ENCODE peak calls at places on chromosome 5, in ten cellular contexts. B, O, Y, X, F, N, S, U, E and R are unnamed samples.

GRCh38 chr5:14138608-14139540 is 4.3 kb upstream of the TRIO start:
- DNase-seq in B (no peak), O (no peak), Y (no peak), X (no peak), F (no peak), N (no peak), S (no peak), U (no peak), E (no peak), R (no peak)

GRCh38 chr5:137572042-137572695 is 73.0 kb upstream of the SPOCK1 start:
- DNase-seq in B (no peak), O (no peak), Y (no peak), X (no peak), F (no peak), N (peak; percentile 55), S (no peak), U (no peak), E (no peak), R (no peak)

GRCh38 chr5:45038366-45038987 is 229.7 kb downstream of the MRPS30 start:
- DNase-seq in B (no peak), O (no peak), Y (no peak), X (peak; percentile 23), F (peak; percentile 58), N (peak; percentile 36), S (peak; percentile 33), U (peak; percentile 19), E (no peak), R (no peak)

GRCh38 chr5:124403281-124403680 is 343.2 kb downstream of the ZNF608 start:
- DNase-seq in B (no peak), O (no peak), Y (no peak), X (no peak), F (no peak), N (no peak), S (no peak), U (no peak), E (no peak), R (no peak)

GRCh38 chr5:123209163-123210013 is 120.3 kb downstream of the PRDM6 start:
- DNase-seq in B (no peak), O (no peak), Y (no peak), X (peak; percentile 55), F (no peak), N (peak; percentile 96), S (peak; percentile 88), U (no peak), E (peak; percentile 79), R (no peak)

GRCh38 chr5:124935060-124935459 is 188.6 kb upstream of the ZNF608 start:
- DNase-seq in B (no peak), O (no peak), Y (no peak), X (no peak), F (no peak), N (no peak), S (no peak), U (peak; percentile 82), E (no peak), R (no peak)

GRCh38 chr5:53479656-53480473 is 564 bp upstream of the FST start:
- DNase-seq in B (peak; percentile 66), O (peak; percentile 77), Y (peak; percentile 80), X (no peak), F (peak; percentile 82), N (peak; percentile 37), S (peak; percentile 46), U (no peak), E (no peak), R (no peak)

GRCh38 chr5:174608631-174609097 is 115.7 kb upstream of the MSX2 start:
- DNase-seq in B (no peak), O (peak; percentile 89), Y (no peak), X (no peak), F (peak; percentile 39), N (no peak), S (no peak), U (no peak), E (no peak), R (no peak)

GRCh38 chr5:170151105-170151831 is 45.6 kb downstream of the FOXI1 start:
- DNase-seq in B (no peak), O (peak; percentile 85), Y (peak; percentile 53), X (peak; percentile 78), F (no peak), N (peak; percentile 9), S (peak; percentile 84), U (no peak), E (no peak), R (no peak)

GRCh38 chr5:130066644-130067043 is 162.4 kb downstream of the CHSY3 start:
- DNase-seq in B (peak; percentile 23), O (no peak), Y (no peak), X (peak; percentile 3), F (no peak), N (peak; percentile 65), S (peak; percentile 67), U (no peak), E (no peak), R (no peak)

GRCh38 chr5:45639038-45639437 is 57.1 kb downstream of the HCN1 start:
- DNase-seq in B (no peak), O (no peak), Y (no peak), X (no peak), F (no peak), N (peak; percentile 0), S (no peak), U (no peak), E (no peak), R (no peak)

GRCh38 chr5:59097116-59097515 is 514.2 kb downstream of the RAB3C start:
- DNase-seq in B (no peak), O (no peak), Y (no peak), X (no peak), F (no peak), N (peak; percentile 66), S (peak; percentile 51), U (no peak), E (no peak), R (no peak)

GRCh38 chr5:55868846-55869245 is 17.7 kb downstream of the IL31RA start:
- DNase-seq in B (peak; percentile 16), O (no peak), Y (no peak), X (peak; percentile 71), F (no peak), N (peak; percentile 99), S (peak; percentile 99), U (no peak), E (peak; percentile 91), R (no peak)

GRCh38 chr5:135008981-135009735 is 24.9 kb downstream of the PITX1 start:
- DNase-seq in B (no peak), O (peak; percentile 53), Y (no peak), X (no peak), F (no peak), N (no peak), S (no peak), U (no peak), E (no peak), R (no peak)

GRCh38 chr5:142475102-142475501 is 150.3 kb upstream of the SPRY4 start:
- DNase-seq in B (no peak), O (no peak), Y (peak; percentile 56), X (no peak), F (peak; percentile 20), N (no peak), S (no peak), U (no peak), E (no peak), R (no peak)

GRCh38 chr5:108115673-108116072 is 266.2 kb downstream of the FBXL17 start:
- DNase-seq in B (no peak), O (no peak), Y (no peak), X (no peak), F (no peak), N (no peak), S (no peak), U (no peak), E (no peak), R (peak; percentile 68)

GRCh38 chr5:57441557-57441956 is 41.1 kb downstream of the ACTBL2 start:
- DNase-seq in B (no peak), O (no peak), Y (no peak), X (peak; percentile 96), F (no peak), N (peak; percentile 99), S (peak; percentile 99), U (no peak), E (peak; percentile 96), R (no peak)

GRCh38 chr5:171580506-171581265 is 161.2 kb downstream of the FGF18 start:
- DNase-seq in B (no peak), O (no peak), Y (no peak), X (no peak), F (no peak), N (peak; percentile 88), S (peak; percentile 18), U (no peak), E (no peak), R (no peak)

GRCh38 chr5:1639757-1640156 is 116.0 kb upstream of the LPCAT1 start:
- DNase-seq in B (no peak), O (peak; percentile 33), Y (no peak), X (no peak), F (no peak), N (no peak), S (no peak), U (no peak), E (no peak), R (no peak)
- H3K4me3 ChIP-seq in B (no peak overlapping the region), O (no peak overlapping the region), Y (no peak overlapping the region), X (no peak overlapping the region), F (no peak overlapping the region), N (no peak overlapping the region), S (no peak overlapping the region), U (no peak overlapping the region), E (no peak overlapping the region), R (no peak overlapping the region)

GRCh38 chr5:145718956-145719355 is 116.2 kb downstream of the PRELID2 start:
- DNase-seq in B (no peak), O (no peak), Y (no peak), X (peak; percentile 23), F (peak; percentile 52), N (peak; percentile 48), S (peak; percentile 51), U (no peak), E (peak; percentile 11), R (peak; percentile 7)
- TF ChIP-seq CTCF in B (peak; percentile 7), O (no peak), Y (no peak), X (peak; percentile 64), F (peak; percentile 69), N (peak; percentile 66), S (peak; percentile 71), U (no peak), E (peak; percentile 80), R (peak; percentile 69)

DNA sequence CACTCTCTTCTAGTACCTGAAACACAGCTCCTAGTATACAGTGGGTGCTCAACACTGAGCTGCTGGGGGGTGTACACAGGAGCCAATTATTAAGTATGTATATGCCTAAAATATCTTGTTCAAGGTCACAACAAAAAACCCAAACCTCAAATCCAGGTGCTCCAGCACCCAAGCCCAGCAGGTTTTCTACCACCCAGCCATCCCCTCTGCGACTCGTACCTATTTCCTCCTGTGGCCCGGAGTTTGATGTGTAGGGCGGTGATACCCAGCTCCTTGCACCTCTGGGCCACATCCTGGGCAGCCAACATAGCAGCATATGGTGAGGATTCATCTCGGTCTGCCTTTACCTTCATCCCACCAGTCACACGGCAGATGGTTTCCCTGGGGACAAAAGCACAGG is 3.0 kb downstream of the RPS14 start:
- DNase-seq in B (no peak), O (no peak), Y (no peak), X (no peak), F (no peak), N (no peak), S (no peak), U (no peak), E (no peak), R (no peak)
- H3K4me3 ChIP-seq in B (no peak overlapping the region), O (no peak overlapping the region), Y (no peak overlapping the region), X (no peak overlapping the region), F (no peak overlapping the region), N (no peak overlapping the region), S (no peak overlapping the region), U (no peak overlapping the region), E (no peak overlapping the region), R (no peak overlapping the region)

GRCh38 chr5:101942321-101942882 is 353.7 kb downstream of the SLCO4C1 start:
- DNase-seq in B (no peak), O (no peak), Y (peak; percentile 59), X (peak; percentile 22), F (peak; percentile 66), N (peak; percentile 1), S (peak; percentile 7), U (peak; percentile 35), E (no peak), R (no peak)
- TF ChIP-seq CTCF in B (no peak), O (peak; percentile 39), Y (no peak), X (peak; percentile 69), F (peak; percentile 78), N (peak; percentile 14), S (peak; percentile 24), U (peak; percentile 80), E (peak; percentile 42), R (peak; percentile 82)